ENCODE peak calls at places on chromosome 16, in six cellular contexts. J is tibial nerve; M is adrenal gland; L is uterus; Z is CD4-positive, alpha-beta memory T cell; O is transverse colon. X is an unnamed sample.

GRCh38 chr16:84922351-84923135 is 88.8 kb downstream of the ZDHHC7 start:
- DNase-seq in O (peak; percentile 63), M (peak; percentile 71), L (peak; percentile 81), J (peak; percentile 69), Z (no peak), X (no peak)

GRCh38 chr16:752008-752315 is 8.6 kb upstream of the MSLN start:
- DNase-seq in M (no peak), L (no peak), J (no peak), Z (no peak), O (no peak), X (no peak)

GRCh38 chr16:49644143-49644460 is 211.8 kb downstream of the ZNF423 start:
- DNase-seq in L (no peak), M (no peak), Z (no peak), J (no peak), O (no peak), X (no peak)

GRCh38 chr16:88566158-88566557 is 4.0 kb upstream of the ZC3H18 start:
- DNase-seq in L (no peak), M (no peak), Z (no peak), O (no peak), J (no peak), X (no peak)

GRCh38 chr16:49701867-49702494 is 153.9 kb downstream of the ZNF423 start:
- DNase-seq in Z (no peak), O (peak; percentile 27), L (peak; percentile 84), M (peak; percentile 44), J (peak; percentile 63), X (no peak)

GRCh38 chr16:67967183-67967955 is 1.1 kb downstream of the SLC12A4 start:
- DNase-seq in M (no peak), O (no peak), L (no peak), J (no peak), Z (peak; percentile 30), X (no peak)

GRCh38 chr16:50699345-50700159 is 6.1 kb downstream of the NOD2 start:
- DNase-seq in M (no peak), J (no peak), O (no peak), L (no peak), Z (no peak), X (no peak)

GRCh38 chr16:82583415-82583814 is 43.4 kb upstream of the CDH13 start:
- DNase-seq in L (no peak), O (no peak), M (no peak), J (no peak), Z (no peak), X (no peak)

GRCh38 chr16:86523166-86523740 is 12.9 kb downstream of the FOXF1 start:
- DNase-seq in Z (no peak), J (no peak), O (no peak), L (no peak), M (no peak), X (no peak)

GRCh38 chr16:19307587-19308241 is 22.2 kb downstream of the CLEC19A start:
- DNase-seq in O (no peak), L (no peak), J (no peak), M (no peak), Z (no peak), X (no peak)

DNA sequence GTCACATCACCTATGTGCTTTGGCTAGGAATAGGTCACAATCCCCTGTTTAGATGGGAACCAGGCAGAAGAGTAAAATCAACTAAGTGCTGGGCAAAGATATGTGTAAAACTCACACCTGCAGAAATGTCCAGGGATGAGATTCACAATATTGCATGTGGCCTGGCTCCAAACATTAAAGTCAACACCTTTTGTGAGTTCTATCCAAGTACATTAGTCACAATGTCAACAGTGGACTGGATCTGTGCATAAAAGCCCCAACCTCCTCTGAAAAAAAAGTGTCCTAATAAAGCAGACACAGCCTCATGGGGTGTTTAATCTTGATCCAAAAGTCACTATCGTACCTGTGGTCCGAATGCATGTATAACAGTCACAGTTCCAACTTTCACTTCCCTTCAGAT is 1990.3 kb downstream of the TP53TG3F start:
- DNase-seq in O (no peak), L (no peak), M (no peak), J (no peak), Z (no peak), X (no peak)
- H3K9me3 ChIP-seq in O (peaks cover 19% of the 10 kb centered on the region), L (no peaks in the 10 kb centered on the region), M (peaks cover 15% of the 10 kb centered on the region), J (no peaks in the 10 kb centered on the region), Z (peaks cover 23% of the 10 kb centered on the region), X (no peaks in the 10 kb centered on the region)

GRCh38 chr16:35749253-35750141 is 2290.1 kb downstream of the TP53TG3F start:
- DNase-seq in J (no peak), L (no peak), M (no peak), O (no peak), Z (no peak), X (no peak)
- H3K9me3 ChIP-seq in J (no peaks in the 10 kb centered on the region), L (no peaks in the 10 kb centered on the region), M (no peaks in the 10 kb centered on the region), O (peaks cover 12% of the 10 kb centered on the region), Z (no peaks in the 10 kb centered on the region), X (no peaks in the 10 kb centered on the region)

DNA sequence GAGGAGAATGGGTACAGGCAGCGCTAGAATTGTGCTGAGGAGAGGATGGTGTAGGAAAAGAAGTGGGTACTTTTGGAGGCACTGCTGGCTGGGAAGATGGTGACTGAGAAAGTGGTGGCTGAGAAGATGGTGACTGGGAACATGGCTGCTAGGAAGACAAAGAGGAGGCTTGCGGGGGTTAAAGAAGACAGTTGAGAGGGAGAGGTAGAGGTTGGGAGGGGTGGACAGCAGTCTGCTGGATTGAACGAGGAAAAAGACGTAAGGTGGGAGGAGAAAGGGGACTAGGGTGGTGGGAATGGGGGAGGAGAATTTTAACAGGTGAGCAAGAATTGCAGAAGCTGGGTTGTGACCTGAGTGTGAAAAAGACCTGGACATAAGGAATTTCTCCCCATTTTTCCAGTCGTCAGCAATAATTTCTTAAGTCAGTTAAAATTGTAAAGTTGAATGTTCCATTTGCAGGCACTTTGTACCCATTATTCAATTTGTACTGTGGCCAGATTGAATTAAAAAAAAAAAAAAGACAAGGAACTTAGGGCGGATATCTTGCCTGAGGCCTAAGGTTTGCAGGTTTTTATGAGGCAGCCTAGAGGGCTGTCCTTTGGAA is 2450.0 kb downstream of the TP53TG3F start:
- DNase-seq in Z (no peak), L (no peak), J (no peak), O (no peak), M (no peak), X (no peak)
- H3K9me3 ChIP-seq in Z (peaks cover 7% of the 10 kb centered on the region), L (no peaks in the 10 kb centered on the region), J (no peaks in the 10 kb centered on the region), O (peaks cover 5% of the 10 kb centered on the region), M (no peaks in the 10 kb centered on the region), X (no peaks in the 10 kb centered on the region)

GRCh38 chr16:31899505-31899904 is 25.9 kb downstream of the ZNF267 start:
- DNase-seq in Z (no peak), M (no peak), J (no peak), L (no peak), O (no peak), X (no peak)

GRCh38 chr16:31893824-31894223 is 20.2 kb downstream of the ZNF267 start:
- DNase-seq in L (no peak), M (no peak), J (no peak), O (no peak), Z (no peak), X (no peak)

DNA sequence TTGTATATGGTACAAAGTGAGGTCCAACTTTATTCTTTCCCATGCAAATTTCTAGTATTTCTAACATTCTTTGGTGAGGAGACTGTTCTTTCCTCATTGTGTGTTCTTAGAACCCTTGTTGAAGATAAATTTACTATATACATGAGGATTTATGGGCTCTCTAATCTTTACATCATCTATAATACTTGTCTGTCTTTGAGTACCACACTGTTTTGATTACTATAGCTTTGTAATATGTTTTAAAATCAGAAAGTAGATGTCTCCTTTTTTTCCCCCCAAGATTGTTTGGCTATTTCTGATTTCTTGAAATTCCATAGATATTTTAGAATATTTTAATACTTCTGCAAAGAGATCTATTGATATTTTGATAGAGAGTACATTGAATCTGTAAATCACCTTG is 23.7 kb downstream of the ZNF267 start:
- DNase-seq in M (no peak), J (no peak), Z (no peak), O (no peak), L (no peak), X (no peak)
- H3K9me3 ChIP-seq in M (peaks cover 19% of the 10 kb centered on the region), J (no peaks in the 10 kb centered on the region), Z (peaks cover 9% of the 10 kb centered on the region), O (peaks cover 19% of the 10 kb centered on the region), L (no peaks in the 10 kb centered on the region), X (peaks cover 16% of the 10 kb centered on the region)

DNA sequence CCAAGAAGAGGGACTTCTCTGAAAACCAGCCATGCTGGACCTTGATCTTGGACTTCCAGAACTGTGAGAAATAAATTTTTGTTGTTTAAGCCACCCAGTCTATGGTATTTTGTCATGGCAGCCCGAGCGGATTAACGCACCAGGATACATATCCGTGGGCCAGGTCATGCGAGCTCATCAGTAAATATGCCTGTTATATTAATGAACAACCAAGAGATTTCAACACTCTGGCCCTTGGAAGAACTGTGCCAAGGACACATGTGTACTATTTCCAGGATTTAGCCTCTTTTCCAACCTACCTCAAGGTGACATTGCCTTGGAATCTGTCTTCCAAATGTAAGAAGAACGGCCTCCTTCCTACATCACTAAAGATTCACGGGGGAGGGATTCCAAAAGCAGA is 72.8 kb upstream of the DYNLRB2 start:
- DNase-seq in J (no peak), O (no peak), M (no peak), L (no peak), Z (no peak), X (no peak)
- H3K9me3 ChIP-seq in J (no peaks in the 10 kb centered on the region), O (no peaks in the 10 kb centered on the region), M (no peaks in the 10 kb centered on the region), L (no peaks in the 10 kb centered on the region), Z (no peaks in the 10 kb centered on the region), X (no peaks in the 10 kb centered on the region)

GRCh38 chr16:64375386-64375980 is 746.4 kb downstream of the CDH11 start:
- DNase-seq in M (no peak), L (no peak), J (no peak), O (no peak), Z (no peak), X (no peak)
- H3K9me3 ChIP-seq in M (no peaks in the 10 kb centered on the region), L (no peaks in the 10 kb centered on the region), J (no peaks in the 10 kb centered on the region), O (no peaks in the 10 kb centered on the region), Z (no peaks in the 10 kb centered on the region), X (no peaks in the 10 kb centered on the region)

GRCh38 chr16:16788004-16788403 is 409.1 kb downstream of the NPIPA7 start:
- DNase-seq in J (no peak), M (no peak), Z (no peak), L (no peak), O (no peak), X (no peak)

GRCh38 chr16:16790597-16790996 is 411.7 kb downstream of the NPIPA7 start:
- DNase-seq in O (no peak), Z (no peak), J (no peak), M (no peak), L (no peak), X (no peak)

GRCh38 chr16:16791051-16791450 is 412.1 kb downstream of the NPIPA7 start:
- DNase-seq in M (no peak), Z (no peak), J (no peak), O (no peak), L (no peak), X (no peak)
- H3K9me3 ChIP-seq in M (peaks cover 9% of the 10 kb centered on the region), Z (no peaks in the 10 kb centered on the region), J (no peaks in the 10 kb centered on the region), O (peaks cover 9% of the 10 kb centered on the region), L (no peaks in the 10 kb centered on the region), X (no peaks in the 10 kb centered on the region)

DNA sequence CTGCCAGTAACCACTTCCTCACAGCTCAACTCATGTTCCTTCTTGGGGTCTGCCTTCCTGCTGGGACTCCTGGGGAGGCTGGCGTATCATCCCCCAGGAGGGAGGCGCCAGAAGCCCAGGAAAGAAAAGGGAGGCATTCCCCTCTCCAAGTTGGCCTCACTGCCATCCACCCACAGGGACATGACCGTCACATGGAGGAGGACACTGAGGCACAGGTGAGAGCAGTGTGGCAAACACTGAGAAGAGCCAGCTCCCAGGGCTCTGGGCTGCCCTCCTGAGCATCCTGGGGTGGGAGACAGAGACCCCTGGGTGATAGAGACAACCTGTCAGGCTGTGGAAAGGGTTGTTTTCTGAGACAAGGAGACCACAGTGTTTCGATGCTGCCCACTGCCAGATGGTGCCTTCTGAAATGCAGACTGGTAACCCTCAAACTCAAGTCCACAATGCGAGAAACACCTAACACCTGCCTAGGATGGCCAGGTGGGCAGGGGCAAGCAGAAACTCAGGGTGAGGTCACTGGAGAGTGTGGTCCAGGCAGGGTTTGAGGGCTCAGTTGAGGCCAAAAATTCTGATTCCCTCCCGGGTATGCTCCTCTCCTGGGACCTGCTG is 1722.1 kb downstream of the TP53TG3F start:
- DNase-seq in J (no peak), M (no peak), L (no peak), O (no peak), Z (no peak), X (no peak)
- H3K9me3 ChIP-seq in J (no peaks in the 10 kb centered on the region), M (no peaks in the 10 kb centered on the region), L (no peaks in the 10 kb centered on the region), O (no peaks in the 10 kb centered on the region), Z (no peaks in the 10 kb centered on the region), X (no peaks in the 10 kb centered on the region)

X was measured in T-helper 17 cell.